ENCODE peak calls at places on chromosomes 2 and 18, in eight cellular contexts. M is psoas muscle; I is left cardiac atrium; E is stimulated activated CD4-positive, alpha-beta T cell treated with anti-CD3 and anti-CD28 coated beads, Interleukin-2, amount 100 ng/mL, for 24 hours; F is naive thymus-derived CD4-positive, alpha-beta T cell; U is mesothelial cell of epicardium; V is activated naive CD8-positive, alpha-beta T cell treated with anti-CD3 and anti-CD28 coated beads, Interleukin-2, amount 10 ng/mL, durations not matched to agents 7 days and 5 days; O is iPS DF 6.9. B is an unnamed sample.
A peak's percentile ranks its signal among the peaks of the same experiment; 100 is the strongest.

GRCh38 chr2:190507135-190507534 is 27.4 kb downstream of the NEMP2 start:
- DNase-seq in M (no peak), I (no peak), E (no peak), F (no peak), U (no peak), V (no peak), O (no peak), B (peak; percentile 54)

GRCh38 chr2:11508279-11508678 is 25.6 kb upstream of the GREB1 start:
- DNase-seq in M (no peak), I (no peak), E (no peak), F (no peak), U (no peak), V (no peak), O (no peak), B (no peak)

GRCh38 chr2:47257837-47258436 is 102.8 kb upstream of the STPG4 start:
- DNase-seq in M (no peak), I (no peak), E (no peak), F (no peak), U (no peak), V (no peak), O (no peak), B (no peak)

GRCh38 chr18:76553715-76554603 is 58.9 kb upstream of the ZNF516 start:
- DNase-seq in M (no peak), I (no peak), E (no peak), F (no peak), U (no peak), V (no peak), O (no peak), B (peak; percentile 1)

GRCh38 chr2:11904029-11904428 is 157.6 kb downstream of the LPIN1 start:
- DNase-seq in M (no peak), I (no peak), E (no peak), F (no peak), U (no peak), V (no peak), O (no peak), B (no peak)

GRCh38 chr2:185896090-185896693 is 157.6 kb downstream of the FSIP2 start:
- DNase-seq in M (no peak), I (no peak), E (no peak), F (no peak), U (no peak), V (no peak), O (no peak), B (no peak)

GRCh38 chr2:53787255-53787910 is 539 bp downstream of the ERLEC1 start:
- DNase-seq in M (no peak), I (no peak), E (no peak), F (no peak), U (no peak), V (no peak), O (no peak), B (peak; percentile 45)

GRCh38 chr2:202944403-202944802 is 32.3 kb downstream of the CARF start:
- DNase-seq in M (no peak), I (no peak), E (no peak), F (no peak), U (no peak), V (no peak), O (no peak), B (no peak)

GRCh38 chr2:151049746-151050145 is 211.9 kb downstream of the RBM43 start:
- DNase-seq in M (no peak), I (no peak), E (no peak), F (no peak), U (no peak), V (no peak), O (no peak), B (peak; percentile 50)

GRCh38 chr2:127664065-127664894 is 11.1 kb downstream of the LIMS2 start:
- DNase-seq in M (no peak), I (no peak), E (no peak), F (no peak), U (no peak), V (no peak), O (no peak), B (no peak)

GRCh38 chr2:6929196-6929874 is 12.1 kb downstream of the RNF144A start:
- DNase-seq in M (no peak), I (no peak), E (no peak), F (no peak), U (no peak), V (no peak), O (no peak), B (no peak)

GRCh38 chr2:120907822-120908221 is 172.2 kb downstream of the GLI2 start:
- DNase-seq in M (no peak), I (no peak), E (no peak), F (no peak), U (no peak), V (no peak), O (no peak), B (no peak)

GRCh38 chr2:29382486-29382885 is 267.3 kb downstream of the CLIP4 start:
- DNase-seq in M (no peak), I (no peak), E (no peak), F (no peak), U (no peak), V (no peak), O (no peak), B (no peak)

GRCh38 chr2:179652296-179652695 is 209.1 kb downstream of the ZNF385B start:
- DNase-seq in M (no peak), I (no peak), E (no peak), F (no peak), U (no peak), V (no peak), O (no peak), B (no peak)

GRCh38 chr2:207937253-207937652 is 88.1 kb downstream of the PLEKHM3 start:
- DNase-seq in M (no peak), I (no peak), E (no peak), F (no peak), U (no peak), V (no peak), O (no peak), B (no peak)

GRCh38 chr2:225177098-225177497 is 134.8 kb upstream of the DOCK10 start:
- DNase-seq in M (no peak), I (no peak), E (no peak), F (no peak), U (no peak), V (no peak), O (no peak), B (no peak)

GRCh38 chr2:230326453-230327417 is at the start of gene SP140L:
- DNase-seq in M (peak; percentile 81), I (peak; percentile 79), E (peak; percentile 79), F (peak; percentile 77), U (no peak), V (peak; percentile 85), O (no peak), B (peak; percentile 81)

GRCh38 chr2:216113572-216113971 is 4.4 kb downstream of the XRCC5 start:
- DNase-seq in M (no peak), I (no peak), E (no peak), F (no peak), U (no peak), V (no peak), O (no peak), B (no peak)

GRCh38 chr2:158969717-158970521 is 1.5 kb downstream of the TANC1 start:
- DNase-seq in M (peak; percentile 53), I (peak; percentile 51), E (no peak), F (no peak), U (peak; percentile 24), V (peak; percentile 38), O (no peak), B (peak; percentile 60)

GRCh38 chr2:218155953-218156479 is 10.7 kb downstream of the CXCR1 start:
- DNase-seq in M (no peak), I (no peak), E (no peak), F (no peak), U (no peak), V (no peak), O (no peak), B (no peak)

GRCh38 chr18:8816805-8817204 is 111.4 kb downstream of the MTCL1 start:
- DNase-seq in M (no peak), I (no peak), E (no peak), F (no peak), U (no peak), V (no peak), O (no peak), B (no peak)

GRCh38 chr2:79219383-79219988 is 59.9 kb upstream of the REG3A start:
- DNase-seq in M (no peak), I (no peak), E (no peak), F (no peak), U (no peak), V (no peak), O (peak; percentile 37), B (peak; percentile 62)

GRCh38 chr2:54558976-54559410 is 102.9 kb downstream of the SPTBN1 start:
- DNase-seq in M (no peak), I (no peak), E (no peak), F (peak; percentile 40), U (no peak), V (no peak), O (no peak), B (peak; percentile 56)

GRCh38 chr18:74564012-74564411 is 29.7 kb downstream of the CNDP1 start:
- DNase-seq in M (no peak), I (no peak), E (no peak), F (no peak), U (no peak), V (no peak), O (no peak), B (no peak)

GRCh38 chr2:19819097-19820065 is 82.4 kb downstream of the TTC32 start:
- DNase-seq in M (no peak), I (no peak), E (no peak), F (no peak), U (no peak), V (no peak), O (no peak), B (no peak)

GRCh38 chr18:24934231-24934932 is 417.6 kb downstream of the ZNF521 start:
- DNase-seq in M (no peak), I (no peak), E (no peak), F (no peak), U (no peak), V (no peak), O (no peak), B (no peak)